ENCODE peak calls at places on chromosomes 7 and 10, in five cellular contexts. D is OCI-LY7, Z is GM23248, W is MM.1S, U is hepatocyte. H is an unnamed sample.

GRCh38 chr10:33935350-33935749 is 600.9 kb upstream of the NRP1 start:
- DNase-seq in D (no peak), Z (no peak), W (no peak), U (no peak), H (no peak)

GRCh38 chr7:141118809-141119586 is 45.1 kb downstream of the TMEM178B start:
- DNase-seq in D (no peak), Z (no peak), W (no peak), U (no peak), H (peak)

GRCh38 chr10:29791773-29792172 is 157.0 kb upstream of the SVIL start:
- DNase-seq in D (no peak), Z (no peak), W (no peak), U (no peak), H (no peak)

GRCh38 chr7:23242935-23243334 is 3.6 kb upstream of the GPNMB start:
- DNase-seq in D (no peak), Z (peak), W (no peak), U (no peak), H (no peak)

GRCh38 chr10:6114758-6115410 is 26.1 kb downstream of the RBM17 start:
- DNase-seq in D (no peak), Z (peak), W (no peak), U (no peak), H (no peak)

GRCh38 chr10:113030453-113030852 is 80.4 kb downstream of the TCF7L2 start:
- DNase-seq in D (no peak), Z (peak), W (no peak), U (peak), H (no peak)

GRCh38 chr7:91149518-91149917 is 114.7 kb upstream of the FZD1 start:
- DNase-seq in D (no peak), Z (no peak), W (no peak), U (no peak), H (no peak)

GRCh38 chr10:127854769-127855583 is 37.8 kb downstream of the CLRN3 start:
- DNase-seq in D (peak), Z (no peak), W (peak), U (no peak), H (no peak)

GRCh38 chr7:3805151-3805550 is 504.1 kb downstream of the SDK1 start:
- DNase-seq in D (no peak), Z (no peak), W (no peak), U (no peak), H (no peak)

GRCh38 chr7:217781-218180 is 25.4 kb downstream of the FAM20C start:
- DNase-seq in D (no peak), Z (no peak), W (no peak), U (no peak), H (no peak)

GRCh38 chr7:27782849-27783248 is 42.9 kb downstream of the TAX1BP1 start:
- DNase-seq in D (no peak), Z (peak), W (no peak), U (no peak), H (no peak)

GRCh38 chr10:125661942-125662515 is 20.9 kb downstream of the TEX36 start:
- DNase-seq in D (no peak), Z (peak), W (no peak), U (peak), H (no peak)

GRCh38 chr7:47458057-47458456 is 123.9 kb downstream of the TNS3 start:
- DNase-seq in D (no peak), Z (peak), W (no peak), U (no peak), H (no peak)

GRCh38 chr10:73584737-73585136 is 6.4 kb downstream of the USP54 start:
- DNase-seq in D (no peak), Z (peak), W (no peak), U (no peak), H (no peak)

GRCh38 chr10:42836771-42837468 is 54.3 kb downstream of the BMS1 start:
- DNase-seq in D (no peak), Z (peak), W (no peak), U (peak), H (peak)

GRCh38 chr7:30771859-30772429 is 727 bp downstream of the MINDY4 start:
- DNase-seq in D (no peak), Z (peak), W (peak), U (no peak), H (no peak)

GRCh38 chr10:102347236-102347828 is 48.2 kb upstream of the NFKB2 start:
- DNase-seq in D (peak), Z (peak), W (no peak), U (peak), H (peak)

GRCh38 chr7:157439761-157440160 is 103.0 kb downstream of the DNAJB6 start:
- DNase-seq in D (no peak), Z (no peak), W (no peak), U (no peak), H (no peak)

GRCh38 chr10:7192831-7193348 is 217.9 kb downstream of the SFMBT2 start:
- DNase-seq in D (no peak), Z (no peak), W (no peak), U (no peak), H (no peak)

GRCh38 chr7:81819861-81820260 is 50.0 kb upstream of the HGF start:
- DNase-seq in D (no peak), Z (no peak), W (no peak), U (no peak), H (no peak)

GRCh38 chr10:104689547-104689946 is 48.5 kb downstream of the SORCS3 start:
- DNase-seq in D (no peak), Z (no peak), W (no peak), U (no peak), H (no peak)

GRCh38 chr7:27162930-27163775 is 2.2 kb downstream of the HOXA9 start:
- DNase-seq in D (no peak), Z (peak), W (no peak), U (no peak), H (no peak)

GRCh38 chr7:30791126-30791525 is 19.9 kb downstream of the MINDY4 start:
- DNase-seq in D (no peak), Z (no peak), W (no peak), U (no peak), H (peak)

GRCh38 chr7:19069842-19070241 is 47.6 kb downstream of the TWIST1 start:
- DNase-seq in D (no peak), Z (no peak), W (no peak), U (no peak), H (peak)

GRCh38 chr10:82037076-82037475 is 162.1 kb downstream of the NRG3 start:
- DNase-seq in D (no peak), Z (no peak), W (no peak), U (no peak), H (no peak)

GRCh38 chr10:122931088-122931958 is 20.9 kb downstream of the FAM24A start:
- DNase-seq in D (no peak), Z (peak), W (no peak), U (no peak), H (no peak)

GRCh38 chr10:113473851-113474250 is 79.0 kb upstream of the HABP2 start:
- DNase-seq in D (no peak), Z (peak), W (no peak), U (no peak), H (no peak)

GRCh38 chr10:51301644-51302043 is 227.4 kb downstream of the PRKG1 start:
- DNase-seq in D (no peak), Z (peak), W (no peak), U (no peak), H (no peak)

GRCh38 chr10:51300617-51301350 is 226.5 kb downstream of the PRKG1 start:
- DNase-seq in D (no peak), Z (peak), W (no peak), U (no peak), H (no peak)

GRCh38 chr10:51291961-51292360 is 217.7 kb downstream of the PRKG1 start:
- DNase-seq in D (no peak), Z (no peak), W (no peak), U (no peak), H (no peak)

GRCh38 chr10:51302316-51302715 is 228.0 kb downstream of the PRKG1 start:
- DNase-seq in D (no peak), Z (peak), W (no peak), U (no peak), H (no peak)

GRCh38 chr10:51297438-51297837 is 223.2 kb downstream of the PRKG1 start:
- DNase-seq in D (no peak), Z (peak), W (no peak), U (no peak), H (no peak)
- TF ChIP-seq EZH2phosphoT487 in D (no peak), Z (no peak), W (no peak), U (no peak), H (no peak)

GRCh38 chr10:100307716-100308115 is 21.2 kb upstream of the BLOC1S2 start:
- DNase-seq in D (no peak), Z (peak), W (no peak), U (no peak), H (no peak)
- TF ChIP-seq EZH2phosphoT487 in D (no peak), Z (no peak), W (no peak), U (no peak), H (no peak)

DNA sequence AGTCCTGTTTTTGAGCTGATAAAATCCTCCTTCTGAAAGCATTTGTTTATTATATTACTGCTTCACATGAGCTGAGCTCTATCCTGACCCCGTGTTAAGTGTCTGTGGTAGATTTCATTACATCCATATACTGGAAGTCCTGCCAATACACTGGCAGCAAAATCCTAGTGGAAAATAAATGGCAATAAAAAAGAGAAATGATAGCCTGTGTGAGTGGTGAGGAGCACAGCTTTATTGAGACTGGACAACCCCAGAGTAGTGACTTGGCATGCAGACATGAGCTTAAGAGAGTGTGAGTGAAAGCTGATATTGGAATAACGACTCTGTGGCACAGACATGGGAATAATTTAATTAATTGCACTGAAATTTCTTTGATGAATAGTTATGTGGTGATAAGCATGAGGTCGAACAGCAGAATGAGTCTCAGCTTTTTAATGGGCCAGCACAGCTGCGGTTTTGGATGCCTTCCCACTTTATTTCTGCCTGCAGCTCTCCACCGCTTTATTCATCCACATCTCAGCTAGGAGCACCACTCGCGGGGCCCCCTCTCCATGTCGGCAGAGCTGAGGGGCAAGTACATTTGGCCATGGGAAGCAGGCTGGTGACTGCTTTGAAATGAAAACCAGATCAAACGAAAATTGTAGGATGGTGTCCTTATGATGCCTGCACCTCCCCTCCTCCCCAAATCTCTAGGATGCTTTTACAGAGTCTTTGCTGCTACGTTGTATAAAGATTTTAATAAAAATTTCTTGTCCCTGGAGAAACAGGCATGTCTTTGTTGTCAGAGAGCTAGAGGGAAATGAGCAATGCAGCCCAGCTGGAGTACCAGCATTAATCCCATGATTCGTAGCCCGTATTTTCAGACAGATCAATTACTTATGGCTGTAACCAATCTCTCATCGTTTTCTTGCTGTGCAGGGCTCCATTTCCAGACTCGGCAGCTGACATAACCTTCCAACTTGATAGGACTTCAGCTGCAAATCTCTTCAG is 494.3 kb downstream of the AUTS2 start:
- DNase-seq in D (no peak), Z (no peak), W (no peak), U (peak), H (no peak)
- TF ChIP-seq EZH2phosphoT487 in D (no peak), Z (no peak), W (no peak), U (peak), H (no peak)

GRCh38 chr10:45302573-45302972 is 12.8 kb downstream of the OR13A1 start:
- DNase-seq in D (no peak), Z (no peak), W (no peak), U (no peak), H (no peak)
- TF ChIP-seq EZH2phosphoT487 in D (no peak), Z (no peak), W (no peak), U (no peak), H (no peak)

DNA sequence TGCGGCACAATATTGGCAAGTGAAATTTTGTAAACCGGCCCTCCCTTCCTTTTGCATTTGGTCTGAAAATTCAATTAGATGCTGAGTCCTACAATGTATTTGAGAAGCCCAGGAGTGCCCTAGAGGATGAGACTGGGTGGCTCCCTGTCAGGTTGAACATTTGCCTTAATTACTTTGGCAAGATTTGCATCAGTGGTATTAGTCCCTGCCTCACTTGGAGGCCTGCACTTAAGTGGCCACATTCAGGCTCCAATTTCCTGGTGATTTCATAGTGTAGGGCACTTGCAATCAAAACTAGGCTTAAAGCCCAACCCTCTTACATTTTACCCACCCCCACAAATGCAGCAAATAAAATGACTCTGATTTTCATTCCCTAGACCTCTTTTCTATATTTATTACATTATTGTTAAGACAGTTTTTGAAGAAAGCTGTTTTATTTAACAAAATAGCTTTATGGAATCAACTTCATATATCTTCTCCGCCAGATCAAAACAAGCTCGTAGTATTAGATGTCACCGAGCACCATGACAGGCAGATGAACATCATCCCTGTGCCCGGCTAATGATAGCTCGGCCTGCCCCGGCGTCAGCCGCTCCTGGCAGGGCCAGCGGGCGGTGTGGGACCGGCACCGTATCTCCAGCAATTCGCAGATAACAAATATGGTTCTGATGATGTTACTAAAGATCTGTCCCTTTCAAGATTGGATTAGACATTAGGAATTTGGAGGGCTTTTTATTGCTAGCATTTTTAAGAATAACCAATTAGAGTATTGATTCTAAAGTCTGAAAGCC is 73.6 kb downstream of the EGFR start:
- DNase-seq in D (no peak), Z (no peak), W (no peak), U (no peak), H (no peak)
- TF ChIP-seq EZH2phosphoT487 in D (no peak), Z (no peak), W (no peak), U (no peak), H (no peak)

DNA sequence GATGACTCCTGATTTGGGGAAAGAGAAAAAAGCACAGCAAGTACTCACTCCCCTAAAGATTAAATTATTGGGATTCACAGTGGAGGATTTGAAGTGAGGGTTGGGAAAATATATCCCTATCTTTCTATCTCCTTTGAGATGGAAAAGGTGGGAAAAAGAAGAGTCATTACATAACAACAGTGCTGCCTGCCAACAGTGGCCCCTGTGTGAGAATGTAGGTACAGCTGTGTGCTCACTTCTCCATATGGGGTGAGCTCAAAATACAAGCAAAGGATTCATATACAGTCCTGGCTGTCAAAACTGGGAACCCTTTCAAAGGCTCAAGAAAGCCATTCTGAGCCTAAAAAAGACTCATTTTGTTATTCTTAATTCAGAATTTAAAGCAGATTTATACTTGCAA is 458.5 kb downstream of the GPAM start:
- DNase-seq in D (no peak), Z (no peak), W (no peak), U (no peak), H (peak)
- TF ChIP-seq EZH2phosphoT487 in D (no peak), Z (no peak), W (no peak), U (no peak), H (no peak)

GRCh38 chr7:80243425-80243824 is 108.8 kb downstream of the GNAI1 start:
- DNase-seq in D (no peak), Z (no peak), W (no peak), U (no peak), H (no peak)

GRCh38 chr7:80244206-80244956 is 109.8 kb downstream of the GNAI1 start:
- DNase-seq in D (no peak), Z (peak), W (no peak), U (no peak), H (no peak)

GRCh38 chr7:80236696-80237095 is 102.1 kb downstream of the GNAI1 start:
- DNase-seq in D (no peak), Z (no peak), W (no peak), U (no peak), H (no peak)

DNA sequence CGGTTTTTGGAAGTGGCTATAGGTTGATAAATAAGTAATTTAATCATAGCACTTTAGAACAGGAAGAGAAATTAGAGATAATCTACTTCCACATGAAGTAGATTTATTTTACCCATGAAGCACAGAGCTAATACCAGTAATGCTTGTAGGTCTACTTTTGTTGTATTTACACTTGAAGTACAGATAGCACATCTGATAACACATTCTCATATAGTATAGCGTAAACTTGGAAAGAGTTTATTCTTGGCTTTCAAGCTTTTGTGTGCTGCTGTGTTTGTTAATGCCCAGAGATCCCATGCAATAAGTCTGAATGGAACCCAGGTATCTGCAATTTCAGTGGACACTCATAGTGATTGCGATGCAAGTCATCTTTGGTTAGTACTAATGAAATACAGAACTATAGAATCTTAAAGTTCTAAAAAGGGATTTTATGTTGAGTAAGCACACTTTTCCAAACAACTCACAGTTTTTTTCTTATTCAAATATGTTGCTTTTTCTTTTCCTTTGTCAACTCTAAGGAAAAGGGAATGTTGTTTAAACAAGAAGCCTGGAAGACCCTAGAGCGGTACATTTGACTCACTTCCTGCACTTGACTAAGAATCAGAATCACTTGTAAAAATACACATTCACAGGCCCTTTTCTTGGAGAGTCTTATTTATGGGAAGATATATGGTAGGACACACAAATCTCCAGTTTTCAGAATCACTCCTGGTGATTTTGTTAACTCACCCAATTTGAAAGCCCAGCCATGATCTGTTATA is 105.8 kb downstream of the GNAI1 start:
- DNase-seq in D (no peak), Z (no peak), W (no peak), U (no peak), H (no peak)
- TF ChIP-seq EZH2phosphoT487 in D (no peak), Z (no peak), W (no peak), U (no peak), H (no peak)

GRCh38 chr10:58415757-58416156 is 30.5 kb downstream of the TFAM start:
- DNase-seq in D (no peak), Z (no peak), W (no peak), U (no peak), H (no peak)

GRCh38 chr10:58409956-58410610 is 24.9 kb downstream of the TFAM start:
- DNase-seq in D (no peak), Z (no peak), W (no peak), U (no peak), H (no peak)

GRCh38 chr10:58412502-58412961 is 27.3 kb downstream of the TFAM start:
- DNase-seq in D (no peak), Z (peak), W (no peak), U (no peak), H (peak)

GRCh38 chr10:58414270-58415041 is 29.2 kb downstream of the TFAM start:
- DNase-seq in D (no peak), Z (peak), W (peak), U (peak), H (peak)
- TF ChIP-seq EZH2phosphoT487 in D (no peak), Z (no peak), W (no peak), U (no peak), H (no peak)

DNA sequence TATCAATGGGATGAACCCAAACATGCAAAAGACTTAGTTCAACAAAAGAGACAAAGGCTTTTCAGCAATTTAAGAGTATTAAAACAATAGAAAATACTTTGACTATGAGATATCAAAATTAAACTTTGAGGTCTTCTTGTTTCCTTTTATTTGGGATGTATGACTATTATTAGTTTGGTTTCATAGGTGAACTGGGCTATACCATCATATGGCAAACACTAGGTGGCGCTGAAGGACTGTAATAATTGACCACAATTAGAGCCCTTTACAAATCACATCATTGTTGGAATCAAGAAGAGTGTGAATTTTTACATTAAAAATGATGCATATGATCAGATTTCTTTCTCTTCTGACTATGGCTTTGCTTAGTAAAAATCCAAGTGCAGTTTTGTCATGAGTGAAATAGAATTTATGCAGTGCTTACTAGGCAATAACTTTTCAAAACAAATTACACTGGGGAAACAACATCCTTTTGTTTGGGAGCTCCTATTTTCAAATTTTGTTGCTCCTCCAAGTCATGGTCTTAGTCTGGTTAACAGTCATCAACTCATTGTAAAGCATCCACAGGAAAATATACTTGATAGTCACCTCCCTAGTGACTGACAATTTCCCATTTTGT is 14.7 kb upstream of the NXPH1 start:
- DNase-seq in D (peak), Z (peak), W (peak), U (peak), H (peak)
- TF ChIP-seq EZH2phosphoT487 in D (no peak), Z (no peak), W (no peak), U (no peak), H (no peak)